ENCODE peak calls at places on chromosome 2, in five cellular contexts. One of them, this sample, is unnamed.
A peak's percentile ranks its signal among the peaks of the same experiment; 100 is the strongest.

GRCh38 chr2:203675086-203675485 is 31.4 kb upstream of the CD28 start:
- DNase-seq in stimulated activated CD4-positive, alpha-beta T cell treated with anti-CD3 and anti-CD28 coated beads, Interleukin-15, amount 100 ng/mL, for 24 hours: no peak
- DNase-seq in spleen: no peak
- DNase-seq in NCI-H446 treated with DMSO at 0.1 percent for 48 hours: no peak
- DNase-seq in NCI-H187: no peak
- DNase-seq in this sample: no peak

GRCh38 chr2:68245066-68245465 is 7.3 kb downstream of the PPP3R1 start:
- DNase-seq in NCI-H187: no peak
- DNase-seq in spleen: no peak
- DNase-seq in NCI-H446 treated with DMSO at 0.1 percent for 48 hours: no peak
- DNase-seq in stimulated activated CD4-positive, alpha-beta T cell treated with anti-CD3 and anti-CD28 coated beads, Interleukin-15, amount 100 ng/mL, for 24 hours: no peak
- DNase-seq in this sample: no peak

GRCh38 chr2:200828572-200829257 is 17.0 kb downstream of the BZW1 start:
- DNase-seq in stimulated activated CD4-positive, alpha-beta T cell treated with anti-CD3 and anti-CD28 coated beads, Interleukin-15, amount 100 ng/mL, for 24 hours: no peak
- DNase-seq in NCI-H187: no peak
- DNase-seq in spleen: no peak
- DNase-seq in NCI-H446 treated with DMSO at 0.1 percent for 48 hours: no peak
- DNase-seq in this sample: no peak

GRCh38 chr2:156933580-156934225 is 323.8 kb upstream of the GALNT5 start:
- DNase-seq in spleen: no peak
- DNase-seq in stimulated activated CD4-positive, alpha-beta T cell treated with anti-CD3 and anti-CD28 coated beads, Interleukin-15, amount 100 ng/mL, for 24 hours: no peak
- DNase-seq in NCI-H446 treated with DMSO at 0.1 percent for 48 hours: no peak
- DNase-seq in NCI-H187: no peak
- DNase-seq in this sample: no peak

GRCh38 chr2:69985684-69986083 is 24.3 kb upstream of the ASPRV1 start:
- DNase-seq in NCI-H446 treated with DMSO at 0.1 percent for 48 hours: no peak
- DNase-seq in spleen: peak; percentile 83
- DNase-seq in NCI-H187: no peak
- DNase-seq in stimulated activated CD4-positive, alpha-beta T cell treated with anti-CD3 and anti-CD28 coated beads, Interleukin-15, amount 100 ng/mL, for 24 hours: no peak
- DNase-seq in this sample: no peak

GRCh38 chr2:168731550-168732128 is 70.8 kb upstream of the NOSTRIN start:
- DNase-seq in stimulated activated CD4-positive, alpha-beta T cell treated with anti-CD3 and anti-CD28 coated beads, Interleukin-15, amount 100 ng/mL, for 24 hours: no peak
- DNase-seq in NCI-H446 treated with DMSO at 0.1 percent for 48 hours: no peak
- DNase-seq in NCI-H187: peak; percentile 39
- DNase-seq in spleen: no peak
- DNase-seq in this sample: no peak

GRCh38 chr2:10814142-10814541 is 1.6 kb upstream of the PDIA6 start:
- DNase-seq in NCI-H187: no peak
- DNase-seq in NCI-H446 treated with DMSO at 0.1 percent for 48 hours: no peak
- DNase-seq in stimulated activated CD4-positive, alpha-beta T cell treated with anti-CD3 and anti-CD28 coated beads, Interleukin-15, amount 100 ng/mL, for 24 hours: no peak
- DNase-seq in spleen: peak; percentile 69
- DNase-seq in this sample: no peak

GRCh38 chr2:149141046-149141445 is 102.5 kb downstream of the LYPD6B start:
- DNase-seq in NCI-H446 treated with DMSO at 0.1 percent for 48 hours: no peak
- DNase-seq in stimulated activated CD4-positive, alpha-beta T cell treated with anti-CD3 and anti-CD28 coated beads, Interleukin-15, amount 100 ng/mL, for 24 hours: no peak
- DNase-seq in spleen: no peak
- DNase-seq in NCI-H187: no peak
- DNase-seq in this sample: no peak

GRCh38 chr2:221588306-221588985 is 16.3 kb upstream of the EPHA4 start:
- DNase-seq in stimulated activated CD4-positive, alpha-beta T cell treated with anti-CD3 and anti-CD28 coated beads, Interleukin-15, amount 100 ng/mL, for 24 hours: no peak
- DNase-seq in NCI-H446 treated with DMSO at 0.1 percent for 48 hours: no peak
- DNase-seq in NCI-H187: no peak
- DNase-seq in spleen: no peak
- DNase-seq in this sample: no peak

GRCh38 chr2:197793456-197793855 is 8.3 kb upstream of the BOLL start:
- DNase-seq in NCI-H187: no peak
- DNase-seq in stimulated activated CD4-positive, alpha-beta T cell treated with anti-CD3 and anti-CD28 coated beads, Interleukin-15, amount 100 ng/mL, for 24 hours: no peak
- DNase-seq in NCI-H446 treated with DMSO at 0.1 percent for 48 hours: no peak
- DNase-seq in spleen: no peak
- DNase-seq in this sample: no peak

GRCh38 chr2:23381084-23381483 is 3.9 kb upstream of the KLHL29 start:
- DNase-seq in spleen: no peak
- DNase-seq in stimulated activated CD4-positive, alpha-beta T cell treated with anti-CD3 and anti-CD28 coated beads, Interleukin-15, amount 100 ng/mL, for 24 hours: peak; percentile 43
- DNase-seq in NCI-H446 treated with DMSO at 0.1 percent for 48 hours: peak; percentile 48
- DNase-seq in NCI-H187: no peak
- DNase-seq in this sample: no peak

GRCh38 chr2:28335666-28336065 is 57.0 kb upstream of the FOSL2 start:
- DNase-seq in spleen: no peak
- DNase-seq in NCI-H446 treated with DMSO at 0.1 percent for 48 hours: no peak
- DNase-seq in stimulated activated CD4-positive, alpha-beta T cell treated with anti-CD3 and anti-CD28 coated beads, Interleukin-15, amount 100 ng/mL, for 24 hours: no peak
- DNase-seq in NCI-H187: no peak
- DNase-seq in this sample: no peak

GRCh38 chr2:81658227-81658626 is 1353.7 kb upstream of the LRRTM1 start:
- DNase-seq in stimulated activated CD4-positive, alpha-beta T cell treated with anti-CD3 and anti-CD28 coated beads, Interleukin-15, amount 100 ng/mL, for 24 hours: peak; percentile 3
- DNase-seq in NCI-H187: no peak
- DNase-seq in NCI-H446 treated with DMSO at 0.1 percent for 48 hours: no peak
- DNase-seq in spleen: no peak
- DNase-seq in this sample: no peak

GRCh38 chr2:233422050-233422639 is 67.9 kb downstream of the DGKD start:
- DNase-seq in spleen: peak; percentile 93
- DNase-seq in NCI-H187: peak; percentile 7
- DNase-seq in stimulated activated CD4-positive, alpha-beta T cell treated with anti-CD3 and anti-CD28 coated beads, Interleukin-15, amount 100 ng/mL, for 24 hours: peak; percentile 66
- DNase-seq in NCI-H446 treated with DMSO at 0.1 percent for 48 hours: no peak
- DNase-seq in this sample: peak; percentile 56

GRCh38 chr2:171289938-171290480 is 129.3 kb upstream of the TLK1 start:
- DNase-seq in NCI-H187: no peak
- DNase-seq in NCI-H446 treated with DMSO at 0.1 percent for 48 hours: no peak
- DNase-seq in stimulated activated CD4-positive, alpha-beta T cell treated with anti-CD3 and anti-CD28 coated beads, Interleukin-15, amount 100 ng/mL, for 24 hours: no peak
- DNase-seq in spleen: no peak
- DNase-seq in this sample: no peak

GRCh38 chr2:30252723-30253688 is 21.7 kb downstream of the LBH start:
- DNase-seq in spleen: no peak
- DNase-seq in stimulated activated CD4-positive, alpha-beta T cell treated with anti-CD3 and anti-CD28 coated beads, Interleukin-15, amount 100 ng/mL, for 24 hours: peak; percentile 81
- DNase-seq in NCI-H446 treated with DMSO at 0.1 percent for 48 hours: no peak
- DNase-seq in NCI-H187: no peak
- DNase-seq in this sample: no peak

GRCh38 chr2:71882949-71883472 is 264.7 kb downstream of the CYP26B1 start:
- DNase-seq in NCI-H187: no peak
- DNase-seq in stimulated activated CD4-positive, alpha-beta T cell treated with anti-CD3 and anti-CD28 coated beads, Interleukin-15, amount 100 ng/mL, for 24 hours: no peak
- DNase-seq in NCI-H446 treated with DMSO at 0.1 percent for 48 hours: peak; percentile 38
- DNase-seq in spleen: peak; percentile 88
- DNase-seq in this sample: no peak

GRCh38 chr2:120436885-120437603 is 91.1 kb downstream of the INHBB start:
- DNase-seq in stimulated activated CD4-positive, alpha-beta T cell treated with anti-CD3 and anti-CD28 coated beads, Interleukin-15, amount 100 ng/mL, for 24 hours: peak; percentile 44
- DNase-seq in NCI-H187: no peak
- DNase-seq in NCI-H446 treated with DMSO at 0.1 percent for 48 hours: no peak
- DNase-seq in spleen: peak; percentile 29
- DNase-seq in this sample: peak; percentile 6

GRCh38 chr2:121860033-121860810 is 104.8 kb downstream of the TSN start:
- DNase-seq in spleen: no peak
- DNase-seq in stimulated activated CD4-positive, alpha-beta T cell treated with anti-CD3 and anti-CD28 coated beads, Interleukin-15, amount 100 ng/mL, for 24 hours: no peak
- DNase-seq in NCI-H446 treated with DMSO at 0.1 percent for 48 hours: no peak
- DNase-seq in NCI-H187: no peak
- DNase-seq in this sample: no peak

GRCh38 chr2:19021721-19022120 is 336.7 kb downstream of the OSR1 start:
- DNase-seq in NCI-H187: no peak
- DNase-seq in NCI-H446 treated with DMSO at 0.1 percent for 48 hours: no peak
- DNase-seq in spleen: no peak
- DNase-seq in stimulated activated CD4-positive, alpha-beta T cell treated with anti-CD3 and anti-CD28 coated beads, Interleukin-15, amount 100 ng/mL, for 24 hours: no peak
- DNase-seq in this sample: no peak

GRCh38 chr2:98378901-98379300 is 32.6 kb downstream of the CNGA3 start:
- DNase-seq in stimulated activated CD4-positive, alpha-beta T cell treated with anti-CD3 and anti-CD28 coated beads, Interleukin-15, amount 100 ng/mL, for 24 hours: no peak
- DNase-seq in NCI-H446 treated with DMSO at 0.1 percent for 48 hours: no peak
- DNase-seq in spleen: no peak
- DNase-seq in NCI-H187: peak; percentile 80
- DNase-seq in this sample: no peak

GRCh38 chr2:208671312-208671711 is 264.7 kb downstream of the PTH2R start:
- DNase-seq in spleen: no peak
- DNase-seq in stimulated activated CD4-positive, alpha-beta T cell treated with anti-CD3 and anti-CD28 coated beads, Interleukin-15, amount 100 ng/mL, for 24 hours: no peak
- DNase-seq in NCI-H446 treated with DMSO at 0.1 percent for 48 hours: no peak
- DNase-seq in NCI-H187: no peak
- DNase-seq in this sample: no peak

GRCh38 chr2:174748948-174749347 is 15.3 kb downstream of the CHRNA1 start:
- DNase-seq in NCI-H187: no peak
- DNase-seq in stimulated activated CD4-positive, alpha-beta T cell treated with anti-CD3 and anti-CD28 coated beads, Interleukin-15, amount 100 ng/mL, for 24 hours: peak; percentile 80
- DNase-seq in NCI-H446 treated with DMSO at 0.1 percent for 48 hours: peak; percentile 15
- DNase-seq in spleen: no peak
- DNase-seq in this sample: peak; percentile 73

GRCh38 chr2:23944527-23944926 is 4.3 kb downstream of the UBXN2A start:
- DNase-seq in NCI-H446 treated with DMSO at 0.1 percent for 48 hours: no peak
- DNase-seq in spleen: no peak
- DNase-seq in NCI-H187: no peak
- DNase-seq in stimulated activated CD4-positive, alpha-beta T cell treated with anti-CD3 and anti-CD28 coated beads, Interleukin-15, amount 100 ng/mL, for 24 hours: no peak
- DNase-seq in this sample: no peak

GRCh38 chr2:17682098-17682857 is 71.3 kb downstream of the SMC6 start:
- DNase-seq in NCI-H446 treated with DMSO at 0.1 percent for 48 hours: no peak
- DNase-seq in spleen: no peak
- DNase-seq in NCI-H187: no peak
- DNase-seq in stimulated activated CD4-positive, alpha-beta T cell treated with anti-CD3 and anti-CD28 coated beads, Interleukin-15, amount 100 ng/mL, for 24 hours: no peak
- DNase-seq in this sample: no peak

This sample was measured in DND-41.